ENCODE peak calls at places on chromosomes 13 and 19, in four cellular contexts. D is epithelial cell of esophagus, V is psoas muscle, L is astrocyte of the cerebellum. O is an unnamed sample.

GRCh38 chr13:23898101-23898500 is 799 bp upstream of the C1QTNF9B start:
- DNase-seq in D (no peak), V (no peak), L (no peak), O (no peak)

GRCh38 chr13:99086149-99086868 is 108.4 kb upstream of the DOCK9 start:
- DNase-seq in D (peak; percentile 80), V (peak; percentile 68), L (no peak), O (no peak)

GRCh38 chr13:31433201-31433600 is 233.4 kb downstream of the B3GLCT start:
- DNase-seq in D (no peak), V (no peak), L (no peak), O (no peak)

GRCh38 chr19:46931197-46931596 is 70.4 kb downstream of the ARHGAP35 start:
- DNase-seq in D (no peak), V (no peak), L (no peak), O (no peak)

GRCh38 chr13:23743269-23743668 is 145.9 kb downstream of the MIPEP start:
- DNase-seq in D (peak; percentile 81), V (no peak), L (no peak), O (no peak)

GRCh38 chr13:27825153-27825552 is 32.9 kb downstream of the GSX1 start:
- DNase-seq in D (no peak), V (no peak), L (no peak), O (no peak)

GRCh38 chr13:32530841-32531253 is 7.7 kb downstream of the N4BP2L2 start:
- DNase-seq in D (no peak), V (no peak), L (peak; percentile 62), O (peak; percentile 29)

GRCh38 chr13:25901460-25902376 is 150.1 kb downstream of the SHISA2 start:
- DNase-seq in D (peak; percentile 97), V (no peak), L (peak; percentile 61), O (no peak)

GRCh38 chr19:29260477-29261317 is 47.7 kb upstream of the UQCRFS1 start:
- DNase-seq in D (peak; percentile 1), V (peak; percentile 29), L (no peak), O (no peak)

GRCh38 chr19:51971624-51972023 is 15.0 kb downstream of the ZNF350 start:
- DNase-seq in D (no peak), V (no peak), L (no peak), O (no peak)

GRCh38 chr19:5200844-5201243 is 139.8 kb downstream of the PTPRS start:
- DNase-seq in D (no peak), V (no peak), L (no peak), O (no peak)

GRCh38 chr19:13132471-13133166 is 14.6 kb downstream of the NACC1 start:
- DNase-seq in D (no peak), V (no peak), L (no peak), O (no peak)

GRCh38 chr13:39036212-39036611 is 1.7 kb downstream of the PROSER1 start:
- DNase-seq in D (peak; percentile 48), V (no peak), L (no peak), O (no peak)

GRCh38 chr19:1027953-1028902 is 1.8 kb downstream of the CNN2 start:
- DNase-seq in D (peak; percentile 92), V (peak; percentile 71), L (peak; percentile 97), O (peak; percentile 89)

GRCh38 chr13:37194428-37194861 is 89.0 kb upstream of the CSNK1A1L start:
- DNase-seq in D (peak; percentile 90), V (no peak), L (peak; percentile 50), O (peak; percentile 64)

DNA sequence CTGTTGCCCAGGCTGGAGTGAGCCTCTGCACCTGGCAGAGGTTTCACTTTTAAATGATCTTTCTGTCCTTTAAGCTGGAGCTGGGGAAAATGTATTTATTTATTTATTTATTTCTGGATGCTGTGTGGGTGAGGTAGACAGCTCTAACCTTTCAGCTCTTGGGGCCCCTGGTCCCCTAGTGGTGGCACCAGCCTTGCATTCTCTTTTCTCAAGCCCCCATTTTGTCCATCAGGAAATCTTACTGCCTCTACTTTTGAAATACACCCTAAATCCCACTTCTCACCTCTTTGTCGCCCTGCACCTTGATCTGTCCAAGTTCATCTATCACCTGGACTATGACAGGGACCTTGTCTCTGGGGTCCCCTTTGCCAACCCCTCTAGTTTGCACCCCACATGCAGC is 2.1 kb upstream of the B9D2 start:
- DNase-seq in D (no peak), V (no peak), L (no peak), O (no peak)
- TF ChIP-seq CTCF in D (peak; percentile 12), V (no peak), L (peak; percentile 25), O (peak; percentile 17)

GRCh38 chr19:2389594-2389993 is 29.5 kb downstream of the TMPRSS9 start:
- DNase-seq in D (no peak), V (no peak), L (no peak), O (no peak)

GRCh38 chr19:2392366-2392765 is 32.3 kb downstream of the TMPRSS9 start:
- DNase-seq in D (no peak), V (no peak), L (no peak), O (no peak)

GRCh38 chr19:2394669-2395292 is 32.6 kb downstream of the TIMM13 start:
- DNase-seq in D (no peak), V (no peak), L (no peak), O (no peak)

GRCh38 chr19:2391118-2391725 is 31.2 kb downstream of the TMPRSS9 start:
- DNase-seq in D (peak; percentile 77), V (no peak), L (peak; percentile 49), O (no peak)

DNA sequence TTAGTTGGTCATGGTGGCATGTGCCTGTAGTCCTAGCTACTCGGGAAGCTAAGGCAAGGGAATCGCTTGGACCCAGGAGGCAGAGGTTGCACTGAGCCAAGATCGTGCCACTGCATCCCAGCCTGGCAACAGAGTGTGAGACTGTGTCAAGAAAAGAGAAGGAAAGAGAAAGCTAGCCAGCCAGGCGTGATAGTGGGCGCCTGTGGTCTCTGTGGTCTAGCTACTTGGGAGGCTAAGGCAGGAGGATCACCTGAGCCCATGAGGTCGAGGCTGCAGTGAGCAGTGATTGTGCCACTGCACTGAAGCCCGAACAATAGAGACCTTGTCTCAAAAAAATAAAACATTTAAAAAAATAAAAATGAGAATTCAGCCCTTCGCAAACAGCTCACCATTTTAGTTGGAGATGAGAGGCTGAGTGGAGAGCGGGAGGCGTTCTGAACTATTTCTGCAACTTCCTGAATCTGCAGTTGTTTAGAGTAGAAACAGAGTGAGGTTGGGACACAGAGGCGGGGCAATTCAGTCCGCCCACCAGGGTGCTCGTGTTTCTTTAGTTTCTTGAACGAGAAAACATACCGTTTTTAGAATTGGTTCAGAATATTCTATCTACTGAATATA is 33.2 kb downstream of the TIMM13 start:
- DNase-seq in D (no peak), V (no peak), L (no peak), O (no peak)
- H3K4me3 ChIP-seq in D (no peak overlapping the region), V (no peak overlapping the region), L (no peak overlapping the region), O (no peak overlapping the region)

GRCh38 chr13:73722120-73722519 is 412.1 kb downstream of the KLF12 start:
- DNase-seq in D (peak; percentile 92), V (no peak), L (peak; percentile 42), O (peak; percentile 21)
- TF ChIP-seq CTCF in D (peak; percentile 59), V (no peak), L (peak; percentile 53), O (peak; percentile 51)

GRCh38 chr13:112842343-112842856 is 126.6 kb upstream of the MCF2L start:
- DNase-seq in D (no peak), V (peak; percentile 50), L (peak; percentile 76), O (no peak)
- H3K4me3 ChIP-seq in D (no peak overlapping the region), V (no peak overlapping the region), L (peak overlapping the region; percentile 18), O (no peak overlapping the region)

DNA sequence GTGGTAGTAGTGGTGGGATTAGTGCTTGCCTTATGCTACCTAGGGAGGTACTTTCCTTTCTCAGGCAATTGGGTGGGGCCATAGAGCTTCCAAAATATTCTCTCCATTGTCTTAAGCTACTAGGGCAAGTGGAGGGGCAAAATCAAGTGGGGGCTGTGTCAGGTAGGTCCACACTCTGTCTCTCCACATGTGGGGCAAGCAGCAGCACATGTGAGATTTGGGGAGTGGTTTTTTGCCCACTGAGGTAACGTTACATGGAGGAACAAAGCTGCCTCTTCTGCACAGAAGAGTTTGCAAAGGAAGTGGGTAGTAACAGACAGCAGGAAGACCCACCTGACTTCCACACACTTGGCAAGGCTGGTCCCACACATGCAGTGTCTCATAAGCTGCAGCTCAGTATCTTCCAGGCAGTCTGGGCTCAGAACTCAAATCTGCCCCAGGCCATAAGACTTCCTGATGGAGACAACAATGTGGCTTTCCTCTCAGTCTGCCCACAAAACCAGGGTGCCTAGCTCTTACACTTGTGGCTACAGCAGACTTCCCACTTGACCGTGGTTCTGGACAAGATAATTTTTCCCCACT is 1581.5 kb upstream of the PCDH20 start:
- DNase-seq in D (no peak), V (no peak), L (no peak), O (no peak)
- TF ChIP-seq CTCF in D (no peak), V (no peak), L (no peak), O (no peak)

GRCh38 chr19:34904521-34904845 is 22.2 kb upstream of the ZNF30 start:
- DNase-seq in D (no peak), V (no peak), L (no peak), O (no peak)
- H3K4me3 ChIP-seq in D (no peak overlapping the region), V (no peak overlapping the region), L (no peak overlapping the region), O (no peak overlapping the region)

DNA sequence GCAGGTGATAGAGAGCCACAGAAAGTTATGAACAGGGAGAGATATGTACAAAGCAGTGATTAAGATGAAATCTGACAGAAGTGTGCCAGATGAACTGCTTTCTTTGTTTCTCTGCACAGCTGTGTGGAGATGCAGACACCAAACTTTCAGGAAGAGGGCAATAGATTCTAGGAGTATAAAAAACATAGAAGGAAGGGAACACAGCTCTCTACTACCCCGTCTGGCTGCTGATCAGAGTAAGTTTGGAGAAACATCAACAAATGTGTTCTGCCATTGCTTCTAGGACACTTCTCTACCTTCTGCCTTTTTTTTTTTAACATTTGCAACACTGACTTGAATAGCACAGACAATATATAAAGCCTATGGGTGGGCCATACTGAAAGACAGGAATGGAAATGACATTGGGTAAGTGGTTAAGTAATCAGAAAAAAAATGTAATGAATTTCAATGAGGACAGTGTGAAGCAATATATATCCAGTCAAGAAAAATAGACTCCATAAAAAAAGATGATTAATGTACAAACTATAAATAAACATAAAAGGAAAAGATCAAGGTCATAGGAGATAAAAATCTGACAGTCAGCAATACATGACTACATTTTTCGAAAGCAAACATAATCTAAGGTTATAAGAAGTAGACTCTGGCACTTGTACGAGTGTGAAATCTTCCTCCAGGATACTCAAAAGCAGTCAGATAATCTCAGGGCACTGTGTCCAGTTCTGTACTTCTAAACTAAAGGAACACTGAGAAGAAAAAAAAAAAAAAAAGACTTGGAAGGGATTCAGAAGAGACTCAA is 21.4 kb downstream of the NUFIP1 start:
- DNase-seq in D (no peak), V (no peak), L (peak; percentile 18), O (no peak)
- TF ChIP-seq CTCF in D (peak; percentile 20), V (no peak), L (peak; percentile 44), O (peak; percentile 43)

GRCh38 chr13:42553098-42554046 is 20.6 kb upstream of the TNFSF11 start:
- DNase-seq in D (peak; percentile 37), V (no peak), L (peak; percentile 34), O (no peak)

GRCh38 chr13:42549555-42549941 is 24.4 kb upstream of the TNFSF11 start:
- DNase-seq in D (no peak), V (no peak), L (no peak), O (no peak)

GRCh38 chr13:42547615-42548014 is 26.3 kb upstream of the TNFSF11 start:
- DNase-seq in D (no peak), V (no peak), L (no peak), O (no peak)

GRCh38 chr13:42548731-42549554 is 25.0 kb upstream of the TNFSF11 start:
- DNase-seq in D (no peak), V (no peak), L (peak; percentile 61), O (no peak)

DNA sequence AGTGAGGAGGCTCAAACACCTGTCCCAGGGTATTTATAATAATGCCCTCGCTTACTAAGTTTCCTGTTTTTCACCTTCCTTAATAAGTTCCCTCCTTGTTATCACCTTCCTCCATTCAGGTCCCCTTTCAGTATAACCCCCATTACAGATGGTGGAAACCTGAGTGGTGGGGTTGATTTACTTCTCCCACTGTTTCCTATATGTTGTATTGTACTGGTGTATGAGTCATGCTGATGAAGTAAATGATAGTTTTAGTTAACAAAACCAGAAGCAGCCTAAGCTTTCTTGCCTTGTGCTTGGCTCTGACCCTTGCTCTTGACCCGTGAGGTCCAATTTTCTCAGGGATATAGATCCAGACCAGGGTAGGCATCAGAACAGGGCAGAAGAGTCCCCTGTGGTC is 22.3 kb upstream of the TNFSF11 start:
- DNase-seq in D (no peak), V (no peak), L (no peak), O (no peak)
- H3K4me3 ChIP-seq in D (no peak overlapping the region), V (no peak overlapping the region), L (no peak overlapping the region), O (no peak overlapping the region)